ENCODE peak calls at places on chromosomes 3 and 15, in eight cellular contexts. L is H9, S is psoas muscle, Y is IMR-90, R is hepatocyte, E is A673, P is body of pancreas, G is endodermal cell. C is an unnamed sample. For H3K4me1, the result is how much of the 10 kb centered on the place peaks cover.

GRCh38 chr3:55802816-55803215 is 315.7 kb upstream of the WNT5A start:
- DNase-seq in L (no peak), G (no peak), S (no peak), E (no peak), P (no peak), R (no peak), Y (no peak), C (no peak)

GRCh38 chr3:169454823-169455222 is 208.7 kb downstream of the MECOM start:
- DNase-seq in L (no peak), G (no peak), E (no peak), P (no peak), S (no peak), Y (peak), R (no peak), C (no peak)

GRCh38 chr15:52076889-52077781 is 35.4 kb downstream of the BCL2L10 start:
- DNase-seq in P (no peak), R (peak), Y (peak), S (no peak), E (no peak), G (no peak), L (no peak), C (no peak)

GRCh38 chr3:150697646-150698045 is 6.1 kb downstream of the ERICH6 start:
- DNase-seq in E (no peak), L (no peak), Y (peak), R (no peak), G (no peak), P (no peak), S (no peak), C (no peak)

GRCh38 chr3:188158731-188159355 is 4.9 kb downstream of the LPP start:
- DNase-seq in S (no peak), Y (no peak), G (no peak), R (no peak), E (no peak), P (no peak), L (no peak), C (no peak)

GRCh38 chr3:69738291-69738690 is 973 bp upstream of the MITF start:
- DNase-seq in L (no peak), E (no peak), Y (peak), P (no peak), G (no peak), R (no peak), S (no peak), C (no peak)

GRCh38 chr3:156790141-156790540 is 36.0 kb upstream of the LEKR1 start:
- DNase-seq in Y (no peak), E (no peak), G (no peak), L (no peak), P (no peak), R (no peak), S (no peak), C (no peak)

GRCh38 chr3:64548200-64548889 is 139.5 kb downstream of the ADAMTS9 start:
- DNase-seq in Y (peak), R (peak), P (peak), L (no peak), S (peak), E (no peak), G (no peak), C (peak)

GRCh38 chr15:41850482-41851166 is 12.0 kb downstream of the PLA2G4B start:
- DNase-seq in P (no peak), E (no peak), G (no peak), Y (no peak), L (no peak), R (no peak), S (no peak), C (no peak)

GRCh38 chr3:30586091-30586805 is 20.2 kb upstream of the TGFBR2 start:
- DNase-seq in L (no peak), R (no peak), S (no peak), G (no peak), P (no peak), E (no peak), Y (no peak), C (no peak)
- TF ChIP-seq CTCF in L (no peak), R (no peak), S (no peak), G (no peak), P (no peak), E (no peak), Y (no peak), C (no peak)

GRCh38 chr3:105399062-105399461 is 32.4 kb downstream of the ALCAM start:
- DNase-seq in P (no peak), E (no peak), L (no peak), Y (no peak), S (no peak), G (no peak), R (no peak), C (no peak)

GRCh38 chr3:105401254-105401653 is 34.5 kb downstream of the ALCAM start:
- DNase-seq in Y (no peak), S (no peak), P (no peak), R (no peak), G (no peak), L (no peak), E (no peak), C (no peak)

GRCh38 chr3:105401691-105402149 is 35.0 kb downstream of the ALCAM start:
- DNase-seq in S (no peak), R (no peak), G (no peak), P (no peak), E (no peak), Y (peak), L (no peak), C (no peak)

GRCh38 chr3:105399611-105400010 is 32.9 kb downstream of the ALCAM start:
- DNase-seq in Y (no peak), R (no peak), L (no peak), G (no peak), E (no peak), P (no peak), S (no peak), C (no peak)

DNA sequence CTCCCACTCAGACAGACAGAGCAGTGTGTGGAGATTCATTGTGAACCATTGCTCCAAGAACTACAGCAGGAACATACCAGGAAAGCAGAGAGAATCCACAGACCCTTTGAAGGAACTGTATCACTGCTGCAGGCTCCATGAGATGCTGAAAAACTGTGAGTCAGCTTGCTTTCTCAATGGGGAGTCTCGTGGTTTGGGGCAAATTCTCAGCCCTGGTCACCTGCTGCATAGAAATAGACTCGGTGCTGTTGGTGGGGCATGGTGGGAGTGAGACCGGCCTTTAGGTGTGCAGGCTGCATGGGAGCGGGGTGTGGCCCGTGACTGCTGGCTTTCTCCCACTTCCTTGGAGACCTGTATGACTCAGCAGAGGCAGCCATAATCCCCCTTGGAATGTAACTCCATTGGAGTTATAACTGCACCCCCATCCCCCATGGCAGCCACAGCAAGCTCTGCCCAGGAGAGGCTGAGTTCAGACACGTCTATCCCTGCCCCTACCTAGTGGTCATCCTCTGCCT is 35.6 kb downstream of the ALCAM start:
- DNase-seq in G (peak), Y (peak), L (no peak), R (peak), P (no peak), S (no peak), E (peak), C (no peak)
- H3K4me1 ChIP-seq in G (under half), Y (under half), L (under half), R (under half), P (under half), S (under half), E (under half), C (under half)

GRCh38 chr3:115857518-115858136 is 234.3 kb downstream of the GAP43 start:
- DNase-seq in L (no peak), G (no peak), R (no peak), E (no peak), Y (peak), S (no peak), P (no peak), C (no peak)
- TF ChIP-seq CTCF in L (no peak), G (no peak), R (no peak), E (no peak), Y (no peak), S (no peak), P (no peak), C (no peak)

GRCh38 chr3:138049157-138049919 is 39.4 kb downstream of the CLDN18 start:
- DNase-seq in G (peak), L (peak), Y (peak), R (no peak), E (peak), P (no peak), S (no peak), C (no peak)

GRCh38 chr3:138046084-138046483 is 36.1 kb downstream of the CLDN18 start:
- DNase-seq in R (no peak), P (no peak), G (no peak), L (no peak), S (no peak), E (no peak), Y (no peak), C (no peak)

GRCh38 chr3:138046955-138047354 is 37.0 kb downstream of the CLDN18 start:
- DNase-seq in P (no peak), S (no peak), E (no peak), Y (no peak), R (no peak), G (peak), L (no peak), C (no peak)

GRCh38 chr3:138043266-138044029 is 33.5 kb downstream of the CLDN18 start:
- DNase-seq in P (no peak), L (no peak), Y (peak), S (no peak), G (no peak), E (peak), R (no peak), C (no peak)

GRCh38 chr3:138047596-138048195 is 37.7 kb downstream of the CLDN18 start:
- DNase-seq in P (no peak), R (no peak), G (peak), E (peak), Y (no peak), S (no peak), L (no peak), C (no peak)
- H3K4me1 ChIP-seq in P (under half), R (under half), G (under half), E (under half), Y (under half), S (under half), L (under half), C (under half)

DNA sequence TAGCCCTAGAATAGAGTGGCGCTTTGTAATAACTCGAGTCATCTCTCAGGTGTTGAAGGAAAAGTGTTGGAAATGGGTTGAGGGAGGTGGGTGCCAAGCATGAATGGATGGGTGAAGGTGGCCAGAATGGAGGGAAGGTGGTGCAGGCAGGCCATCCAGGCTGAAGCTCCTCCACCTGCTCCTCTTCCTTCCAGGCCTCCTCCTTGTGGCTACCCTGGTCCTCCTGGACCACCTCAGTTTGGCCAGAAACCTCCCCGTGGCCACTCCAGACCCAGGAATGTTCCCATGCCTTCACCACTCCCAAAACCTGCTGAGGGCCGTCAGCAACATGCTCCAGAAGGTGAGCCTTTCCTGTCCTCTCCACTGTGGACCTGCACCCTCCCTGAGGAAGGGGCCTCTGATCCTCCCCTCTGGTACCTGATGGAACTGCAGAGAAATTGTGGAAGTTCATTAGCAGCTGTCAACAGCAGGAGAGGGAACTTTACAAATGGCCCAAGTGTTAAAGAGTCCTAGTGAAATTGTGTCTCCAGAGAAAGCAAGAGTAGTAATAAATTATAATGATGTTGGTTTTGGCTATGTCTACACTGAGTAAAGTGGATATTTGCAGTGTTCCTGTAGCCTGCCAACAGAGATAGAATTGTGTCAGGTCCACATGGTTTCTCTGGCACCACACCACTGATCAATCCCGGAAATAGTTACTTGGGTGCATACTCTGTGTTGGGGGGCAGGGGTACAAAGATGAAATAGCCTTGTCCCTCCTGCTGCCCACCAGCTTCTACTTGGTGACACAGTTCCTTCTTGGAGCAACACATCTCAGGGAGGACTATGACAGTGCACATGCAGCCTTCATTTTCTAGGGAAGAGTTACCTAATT is 1.6 kb downstream of the IL12A start:
- DNase-seq in S (no peak), L (no peak), E (no peak), P (no peak), G (peak), R (no peak), Y (no peak), C (no peak)
- TF ChIP-seq CTCF in S (no peak), L (peak), E (no peak), P (no peak), G (peak), R (no peak), Y (no peak), C (no peak)

GRCh38 chr15:94000603-94001002 is 230.8 kb upstream of the MCTP2 start:
- DNase-seq in G (peak), Y (no peak), P (no peak), R (peak), E (no peak), S (peak), L (peak), C (no peak)
- H3K4me1 ChIP-seq in G (under half), Y (under half), P (under half), R (under half), E (under half), S (under half), L (under half), C (under half)

GRCh38 chr15:25936004-25936403 is 72.9 kb upstream of the ATP10A start:
- DNase-seq in Y (peak), S (no peak), R (no peak), P (no peak), G (no peak), L (no peak), E (no peak), C (no peak)

GRCh38 chr15:25930931-25931330 is 67.8 kb upstream of the ATP10A start:
- DNase-seq in P (no peak), S (no peak), G (no peak), Y (no peak), L (no peak), R (no peak), E (no peak), C (no peak)

GRCh38 chr15:25931846-25932245 is 68.7 kb upstream of the ATP10A start:
- DNase-seq in P (no peak), L (no peak), Y (peak), R (peak), S (no peak), G (no peak), E (no peak), C (no peak)

GRCh38 chr15:25937796-25938195 is 74.7 kb upstream of the ATP10A start:
- DNase-seq in E (no peak), G (no peak), L (no peak), Y (no peak), S (no peak), R (no peak), P (no peak), C (no peak)

DNA sequence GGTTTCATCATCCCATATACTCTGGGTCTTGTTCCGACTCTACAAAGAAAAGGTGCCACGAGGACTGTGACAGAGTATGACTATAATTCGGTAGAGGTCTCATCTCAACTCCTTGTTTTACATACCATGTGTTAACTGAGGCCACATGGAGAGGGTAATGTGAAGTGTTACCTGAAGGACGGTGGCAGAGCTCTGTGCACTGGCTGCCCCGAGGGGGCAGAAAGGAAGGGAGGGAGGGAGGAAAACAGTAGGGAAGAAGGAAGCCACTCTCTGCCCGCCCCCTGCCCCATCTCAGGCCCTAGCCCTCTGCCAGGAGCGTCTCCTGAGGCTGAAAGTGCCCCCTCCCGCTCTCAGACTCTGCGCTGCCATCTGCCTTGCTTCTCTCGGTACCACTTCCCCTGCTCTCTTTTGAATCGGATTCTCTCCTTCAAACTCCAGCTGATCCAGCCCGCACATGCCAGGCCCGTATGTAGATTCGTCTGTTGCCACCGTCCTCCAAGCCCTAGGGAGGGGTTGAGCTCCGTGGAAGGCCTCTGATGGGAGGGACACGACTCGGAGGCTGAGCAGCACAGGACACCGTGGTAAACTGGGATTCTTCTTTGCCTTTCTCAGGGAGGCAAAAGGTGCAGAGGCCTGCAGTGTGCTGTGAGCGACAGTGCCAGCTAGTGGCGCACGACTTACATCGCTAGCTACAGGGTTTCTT is 70.5 kb upstream of the ATP10A start:
- DNase-seq in R (peak), E (peak), S (peak), Y (peak), L (peak), G (peak), P (peak), C (peak)
- TF ChIP-seq CTCF in R (peak), E (peak), S (peak), Y (peak), L (peak), G (peak), P (peak), C (peak)

DNA sequence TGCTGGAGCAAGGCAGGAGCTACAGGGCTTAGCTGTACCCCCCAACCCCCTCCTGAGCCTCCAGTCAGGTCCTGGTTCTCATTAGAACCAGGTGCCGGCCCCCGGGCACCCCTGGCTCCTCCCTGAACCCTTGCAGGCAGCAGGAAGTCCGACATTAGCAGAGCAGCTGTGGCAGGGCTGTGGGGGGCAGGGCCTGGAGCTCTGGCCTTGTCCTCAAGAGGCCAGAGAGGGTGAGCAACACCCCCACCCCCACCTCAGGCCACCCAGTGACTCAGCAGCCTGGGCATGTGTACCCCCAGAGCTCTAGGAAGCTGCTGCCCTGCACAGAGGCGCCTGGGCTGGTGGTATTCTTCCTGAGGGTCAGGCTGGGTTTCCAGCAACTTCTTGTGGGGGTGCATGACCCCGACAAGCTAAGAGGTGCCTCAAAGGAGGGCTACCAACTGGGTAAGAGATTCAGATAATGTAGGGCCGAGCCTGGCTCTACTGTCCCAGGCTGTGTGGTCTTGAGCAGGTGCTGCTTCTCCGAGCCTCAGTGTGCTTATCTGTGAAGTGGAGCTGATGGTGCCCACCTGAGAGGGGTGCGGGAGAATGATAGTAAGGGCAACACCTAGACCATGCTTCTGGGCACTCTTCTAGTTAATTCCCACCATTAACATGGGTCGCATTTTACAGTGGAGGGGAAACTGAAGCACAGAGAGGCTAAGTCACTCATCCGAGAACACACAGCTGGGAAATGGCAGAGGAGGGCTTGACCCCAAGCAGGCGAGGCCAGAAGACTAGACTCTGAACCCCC is 16.0 kb downstream of the H1-8 start:
- DNase-seq in Y (peak), R (peak), E (no peak), S (peak), L (no peak), G (no peak), P (no peak), C (no peak)
- H3K4me1 ChIP-seq in Y (under half), R (half or more), E (under half), S (under half), L (under half), G (under half), P (under half), C (half or more)